ENCODE peak calls at places on chromosomes 3 and 15, in seven cellular contexts. One of them, this sample, is unnamed.

GRCh38 chr3:143737065-143737464 is 111.2 kb downstream of the SLC9A9 start:
- DNase-seq in M059J: no peak
- DNase-seq in T47D: no peak
- DNase-seq in endodermal cell: no peak
- DNase-seq in tibial nerve: no peak
- DNase-seq in endothelial cell: no peak
- DNase-seq in HS-27A: no peak
- DNase-seq in this sample: no peak

GRCh38 chr15:93894438-93894837 is 336.9 kb upstream of the MCTP2 start:
- DNase-seq in M059J: no peak
- DNase-seq in T47D: no peak
- DNase-seq in endodermal cell: no peak
- DNase-seq in tibial nerve: no peak
- DNase-seq in endothelial cell: no peak
- DNase-seq in HS-27A: no peak
- DNase-seq in this sample: no peak

GRCh38 chr15:84960391-84961113 is 21.1 kb upstream of the PDE8A start:
- DNase-seq in M059J: no peak
- DNase-seq in T47D: no peak
- DNase-seq in endodermal cell: peak; percentile 69
- DNase-seq in tibial nerve: no peak
- DNase-seq in endothelial cell: no peak
- DNase-seq in HS-27A: no peak
- DNase-seq in this sample: no peak

GRCh38 chr3:69119681-69120080 is 2.7 kb downstream of the LMOD3 start:
- DNase-seq in M059J: no peak
- DNase-seq in T47D: no peak
- DNase-seq in endodermal cell: no peak
- DNase-seq in tibial nerve: no peak
- DNase-seq in endothelial cell: no peak
- DNase-seq in HS-27A: no peak
- DNase-seq in this sample: no peak

GRCh38 chr3:127787071-127787490 is 35.2 kb downstream of the MGLL start:
- DNase-seq in M059J: no peak
- DNase-seq in T47D: no peak
- DNase-seq in endodermal cell: no peak
- DNase-seq in tibial nerve: no peak
- DNase-seq in endothelial cell: no peak
- DNase-seq in HS-27A: no peak
- DNase-seq in this sample: no peak

GRCh38 chr15:98363955-98364354 is 284.4 kb upstream of the IGF1R start:
- DNase-seq in M059J: no peak
- DNase-seq in T47D: no peak
- DNase-seq in endodermal cell: no peak
- DNase-seq in tibial nerve: no peak
- DNase-seq in endothelial cell: no peak
- DNase-seq in HS-27A: no peak
- DNase-seq in this sample: no peak

GRCh38 chr3:186359078-186359477 is 3.0 kb downstream of the DGKG start:
- DNase-seq in M059J: no peak
- DNase-seq in T47D: no peak
- DNase-seq in endodermal cell: no peak
- DNase-seq in tibial nerve: no peak
- DNase-seq in endothelial cell: no peak
- DNase-seq in HS-27A: no peak
- DNase-seq in this sample: no peak

GRCh38 chr3:72100062-72100511 is 315.1 kb upstream of the PROK2 start:
- DNase-seq in M059J: no peak
- DNase-seq in T47D: no peak
- DNase-seq in endodermal cell: peak; percentile 87
- DNase-seq in tibial nerve: no peak
- DNase-seq in endothelial cell: no peak
- DNase-seq in HS-27A: no peak
- DNase-seq in this sample: no peak

GRCh38 chr3:133303430-133303829 is 96.4 kb upstream of the BFSP2 start:
- DNase-seq in M059J: peak; percentile 43
- DNase-seq in T47D: no peak
- DNase-seq in endodermal cell: no peak
- DNase-seq in tibial nerve: no peak
- DNase-seq in endothelial cell: no peak
- DNase-seq in HS-27A: no peak
- DNase-seq in this sample: no peak

GRCh38 chr15:71791975-71792374 is 18.4 kb upstream of the NR2E3 start:
- DNase-seq in M059J: no peak
- DNase-seq in T47D: no peak
- DNase-seq in endodermal cell: peak; percentile 28
- DNase-seq in tibial nerve: no peak
- DNase-seq in endothelial cell: no peak
- DNase-seq in HS-27A: no peak
- DNase-seq in this sample: no peak

GRCh38 chr3:158659454-158660237 is 12.8 kb downstream of the LXN start:
- DNase-seq in M059J: peak; percentile 81
- DNase-seq in T47D: peak; percentile 72
- DNase-seq in endodermal cell: peak; percentile 75
- DNase-seq in tibial nerve: peak; percentile 82
- DNase-seq in endothelial cell: peak; percentile 63
- DNase-seq in HS-27A: peak; percentile 23
- DNase-seq in this sample: peak; percentile 78

This sample was measured in HT1080.